ENCODE peak calls at places on chromosomes 5 and 9, in six cellular contexts. One of them, this sample, is unnamed.

GRCh38 chr5:1357946-1358725 is 13.2 kb upstream of the CLPTM1L start:
- DNase-seq in body of pancreas: no peak
- DNase-seq in left lung: peak
- DNase-seq in PC-9: no peak
- DNase-seq in Caco-2: no peak
- DNase-seq in fibroblast of pulmonary artery: no peak
- DNase-seq in this sample: no peak

GRCh38 chr5:115429345-115429940 is 115.1 kb downstream of the FEM1C start:
- DNase-seq in body of pancreas: no peak
- DNase-seq in left lung: no peak
- DNase-seq in PC-9: peak
- DNase-seq in Caco-2: no peak
- DNase-seq in fibroblast of pulmonary artery: no peak
- DNase-seq in this sample: peak

GRCh38 chr5:515273-515836 is 8.9 kb downstream of the SLC9A3 start:
- DNase-seq in body of pancreas: no peak
- DNase-seq in left lung: no peak
- DNase-seq in PC-9: no peak
- DNase-seq in Caco-2: no peak
- DNase-seq in fibroblast of pulmonary artery: no peak
- DNase-seq in this sample: peak

GRCh38 chr5:76477576-76477975 is 74.5 kb downstream of the IQGAP2 start:
- DNase-seq in body of pancreas: no peak
- DNase-seq in left lung: no peak
- DNase-seq in PC-9: no peak
- DNase-seq in Caco-2: no peak
- DNase-seq in fibroblast of pulmonary artery: no peak
- DNase-seq in this sample: no peak

GRCh38 chr5:23242891-23243290 is 264.5 kb upstream of the PRDM9 start:
- DNase-seq in body of pancreas: no peak
- DNase-seq in left lung: no peak
- DNase-seq in PC-9: no peak
- DNase-seq in Caco-2: no peak
- DNase-seq in fibroblast of pulmonary artery: no peak
- DNase-seq in this sample: no peak

GRCh38 chr9:134782921-134783698 is 97.5 kb upstream of the FCN2 start:
- DNase-seq in body of pancreas: no peak
- DNase-seq in left lung: no peak
- DNase-seq in PC-9: no peak
- DNase-seq in Caco-2: no peak
- DNase-seq in fibroblast of pulmonary artery: no peak
- DNase-seq in this sample: no peak

GRCh38 chr9:76403352-76403751 is 9.1 kb upstream of the RFK start:
- DNase-seq in body of pancreas: no peak
- DNase-seq in left lung: no peak
- DNase-seq in PC-9: peak
- DNase-seq in Caco-2: no peak
- DNase-seq in fibroblast of pulmonary artery: peak
- DNase-seq in this sample: no peak

GRCh38 chr5:76893294-76893693 is 43.5 kb downstream of the S100Z start:
- DNase-seq in body of pancreas: no peak
- DNase-seq in left lung: no peak
- DNase-seq in PC-9: no peak
- DNase-seq in Caco-2: no peak
- DNase-seq in fibroblast of pulmonary artery: no peak
- DNase-seq in this sample: no peak

GRCh38 chr9:98341157-98342102 is 86.0 kb upstream of the TBC1D2 start:
- DNase-seq in body of pancreas: no peak
- DNase-seq in left lung: no peak
- DNase-seq in PC-9: no peak
- DNase-seq in Caco-2: no peak
- DNase-seq in fibroblast of pulmonary artery: no peak
- DNase-seq in this sample: peak

GRCh38 chr5:180315762-180316212 is 23.9 kb upstream of the MAPK9 start:
- DNase-seq in body of pancreas: peak
- DNase-seq in left lung: peak
- DNase-seq in PC-9: peak
- DNase-seq in Caco-2: peak
- DNase-seq in fibroblast of pulmonary artery: peak
- DNase-seq in this sample: peak

GRCh38 chr9:105401651-105402050 is 46.2 kb upstream of the FSD1L start:
- DNase-seq in body of pancreas: no peak
- DNase-seq in left lung: no peak
- DNase-seq in PC-9: no peak
- DNase-seq in Caco-2: no peak
- DNase-seq in fibroblast of pulmonary artery: peak
- DNase-seq in this sample: no peak

GRCh38 chr9:132015866-132016265 is 63.8 kb downstream of the MED27 start:
- DNase-seq in body of pancreas: no peak
- DNase-seq in left lung: no peak
- DNase-seq in PC-9: no peak
- DNase-seq in Caco-2: no peak
- DNase-seq in fibroblast of pulmonary artery: no peak
- DNase-seq in this sample: no peak

GRCh38 chr5:44233691-44234090 is 155.5 kb downstream of the FGF10 start:
- DNase-seq in body of pancreas: no peak
- DNase-seq in left lung: no peak
- DNase-seq in PC-9: no peak
- DNase-seq in Caco-2: no peak
- DNase-seq in fibroblast of pulmonary artery: no peak
- DNase-seq in this sample: no peak

GRCh38 chr5:167284491-167284890 is 1007.0 kb upstream of the WWC1 start:
- DNase-seq in body of pancreas: no peak
- DNase-seq in left lung: no peak
- DNase-seq in PC-9: no peak
- DNase-seq in Caco-2: no peak
- DNase-seq in fibroblast of pulmonary artery: peak
- DNase-seq in this sample: no peak

GRCh38 chr5:90888511-90889324 is 330.1 kb downstream of the ADGRV1 start:
- DNase-seq in body of pancreas: no peak
- DNase-seq in left lung: no peak
- DNase-seq in PC-9: peak
- DNase-seq in Caco-2: no peak
- DNase-seq in fibroblast of pulmonary artery: peak
- DNase-seq in this sample: no peak

GRCh38 chr9:93297659-93298497 is 113.9 kb downstream of the WNK2 start:
- DNase-seq in body of pancreas: no peak
- DNase-seq in left lung: no peak
- DNase-seq in PC-9: no peak
- DNase-seq in Caco-2: no peak
- DNase-seq in fibroblast of pulmonary artery: no peak
- DNase-seq in this sample: no peak

GRCh38 chr5:67620386-67621039 is 423.9 kb upstream of the CD180 start:
- DNase-seq in body of pancreas: no peak
- DNase-seq in left lung: no peak
- DNase-seq in PC-9: no peak
- DNase-seq in Caco-2: no peak
- DNase-seq in fibroblast of pulmonary artery: no peak
- DNase-seq in this sample: no peak

GRCh38 chr5:119343766-119344165 is 12.1 kb upstream of the TNFAIP8 start:
- DNase-seq in body of pancreas: no peak
- DNase-seq in left lung: no peak
- DNase-seq in PC-9: no peak
- DNase-seq in Caco-2: no peak
- DNase-seq in fibroblast of pulmonary artery: no peak
- DNase-seq in this sample: no peak

DNA sequence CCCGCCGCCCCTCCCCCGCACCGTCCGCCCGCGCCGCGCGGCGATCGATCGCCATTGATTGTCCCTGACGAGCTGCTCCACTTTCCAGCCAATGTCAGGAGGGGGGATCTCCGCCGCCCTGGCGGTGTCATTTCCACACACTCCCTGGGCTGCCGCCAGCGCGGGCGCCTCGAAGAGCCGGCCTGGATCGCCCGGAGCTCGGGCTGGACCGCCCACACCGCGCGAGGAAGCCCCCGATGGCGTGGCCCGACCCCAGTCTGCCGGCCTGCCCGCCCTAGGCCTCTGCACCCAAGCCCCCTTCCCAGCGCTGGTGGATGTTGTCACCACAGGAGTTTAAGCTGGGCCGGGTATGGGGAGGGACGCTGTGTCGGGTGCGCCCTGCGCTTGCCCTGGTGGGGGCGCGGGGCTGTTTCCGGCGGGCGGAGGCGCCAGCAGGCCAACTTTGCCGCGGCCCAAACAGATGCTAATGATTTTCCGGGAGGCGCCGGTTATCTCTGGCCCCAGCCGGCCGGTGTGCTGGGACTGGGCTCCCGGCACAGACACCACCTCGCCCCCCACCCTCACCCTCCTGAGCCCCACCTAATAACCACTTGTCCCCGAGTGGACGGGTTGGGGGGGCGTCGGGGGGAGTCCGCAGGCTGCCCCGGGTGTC is 10.6 kb upstream of the CXXC5 start:
- DNase-seq in body of pancreas: peak
- DNase-seq in left lung: peak
- DNase-seq in PC-9: peak
- DNase-seq in Caco-2: no peak
- DNase-seq in fibroblast of pulmonary artery: peak
- DNase-seq in this sample: peak
- TF ChIP-seq CTCF in body of pancreas: peak
- TF ChIP-seq CTCF in left lung: no peak
- TF ChIP-seq CTCF in PC-9: no peak
- TF ChIP-seq CTCF in Caco-2: no peak
- TF ChIP-seq CTCF in fibroblast of pulmonary artery: no peak
- TF ChIP-seq CTCF in this sample: no peak

GRCh38 chr5:112737088-112737471 is 605 bp upstream of the APC start:
- DNase-seq in body of pancreas: no peak
- DNase-seq in left lung: no peak
- DNase-seq in PC-9: no peak
- DNase-seq in Caco-2: no peak
- DNase-seq in fibroblast of pulmonary artery: no peak
- DNase-seq in this sample: no peak
- H3K4me3 ChIP-seq in body of pancreas: no peak
- H3K4me3 ChIP-seq in left lung: peak
- H3K4me3 ChIP-seq in PC-9: peak
- H3K4me3 ChIP-seq in Caco-2: peak
- H3K4me3 ChIP-seq in fibroblast of pulmonary artery: peak
- H3K4me3 ChIP-seq in this sample: no peak

GRCh38 chr5:74357827-74358226 is 282.7 kb downstream of the ENC1 start:
- DNase-seq in body of pancreas: no peak
- DNase-seq in left lung: no peak
- DNase-seq in PC-9: no peak
- DNase-seq in Caco-2: no peak
- DNase-seq in fibroblast of pulmonary artery: no peak
- DNase-seq in this sample: no peak

GRCh38 chr5:74352256-74352655 is 288.3 kb downstream of the ENC1 start:
- DNase-seq in body of pancreas: no peak
- DNase-seq in left lung: no peak
- DNase-seq in PC-9: no peak
- DNase-seq in Caco-2: no peak
- DNase-seq in fibroblast of pulmonary artery: no peak
- DNase-seq in this sample: no peak

GRCh38 chr5:74355041-74355440 is 285.5 kb downstream of the ENC1 start:
- DNase-seq in body of pancreas: no peak
- DNase-seq in left lung: no peak
- DNase-seq in PC-9: no peak
- DNase-seq in Caco-2: no peak
- DNase-seq in fibroblast of pulmonary artery: no peak
- DNase-seq in this sample: no peak

GRCh38 chr5:74355456-74355855 is 285.1 kb downstream of the ENC1 start:
- DNase-seq in body of pancreas: no peak
- DNase-seq in left lung: no peak
- DNase-seq in PC-9: no peak
- DNase-seq in Caco-2: no peak
- DNase-seq in fibroblast of pulmonary artery: no peak
- DNase-seq in this sample: no peak

GRCh38 chr5:74356009-74356695 is 284.4 kb downstream of the ENC1 start:
- DNase-seq in body of pancreas: no peak
- DNase-seq in left lung: no peak
- DNase-seq in PC-9: no peak
- DNase-seq in Caco-2: no peak
- DNase-seq in fibroblast of pulmonary artery: no peak
- DNase-seq in this sample: no peak
- TF ChIP-seq CTCF in body of pancreas: no peak
- TF ChIP-seq CTCF in left lung: no peak
- TF ChIP-seq CTCF in PC-9: no peak
- TF ChIP-seq CTCF in Caco-2: no peak
- TF ChIP-seq CTCF in fibroblast of pulmonary artery: no peak
- TF ChIP-seq CTCF in this sample: no peak

GRCh38 chr9:87500491-87500890 is 2.8 kb downstream of the DAPK1 start:
- DNase-seq in body of pancreas: no peak
- DNase-seq in left lung: no peak
- DNase-seq in PC-9: no peak
- DNase-seq in Caco-2: no peak
- DNase-seq in fibroblast of pulmonary artery: no peak
- DNase-seq in this sample: no peak

GRCh38 chr9:87500894-87501656 is 3.4 kb downstream of the DAPK1 start:
- DNase-seq in body of pancreas: no peak
- DNase-seq in left lung: no peak
- DNase-seq in PC-9: no peak
- DNase-seq in Caco-2: no peak
- DNase-seq in fibroblast of pulmonary artery: no peak
- DNase-seq in this sample: no peak

GRCh38 chr9:87503970-87504369 is 6.3 kb downstream of the DAPK1 start:
- DNase-seq in body of pancreas: no peak
- DNase-seq in left lung: no peak
- DNase-seq in PC-9: no peak
- DNase-seq in Caco-2: no peak
- DNase-seq in fibroblast of pulmonary artery: no peak
- DNase-seq in this sample: no peak

GRCh38 chr9:87501806-87502205 is 4.1 kb downstream of the DAPK1 start:
- DNase-seq in body of pancreas: no peak
- DNase-seq in left lung: no peak
- DNase-seq in PC-9: peak
- DNase-seq in Caco-2: no peak
- DNase-seq in fibroblast of pulmonary artery: no peak
- DNase-seq in this sample: peak

DNA sequence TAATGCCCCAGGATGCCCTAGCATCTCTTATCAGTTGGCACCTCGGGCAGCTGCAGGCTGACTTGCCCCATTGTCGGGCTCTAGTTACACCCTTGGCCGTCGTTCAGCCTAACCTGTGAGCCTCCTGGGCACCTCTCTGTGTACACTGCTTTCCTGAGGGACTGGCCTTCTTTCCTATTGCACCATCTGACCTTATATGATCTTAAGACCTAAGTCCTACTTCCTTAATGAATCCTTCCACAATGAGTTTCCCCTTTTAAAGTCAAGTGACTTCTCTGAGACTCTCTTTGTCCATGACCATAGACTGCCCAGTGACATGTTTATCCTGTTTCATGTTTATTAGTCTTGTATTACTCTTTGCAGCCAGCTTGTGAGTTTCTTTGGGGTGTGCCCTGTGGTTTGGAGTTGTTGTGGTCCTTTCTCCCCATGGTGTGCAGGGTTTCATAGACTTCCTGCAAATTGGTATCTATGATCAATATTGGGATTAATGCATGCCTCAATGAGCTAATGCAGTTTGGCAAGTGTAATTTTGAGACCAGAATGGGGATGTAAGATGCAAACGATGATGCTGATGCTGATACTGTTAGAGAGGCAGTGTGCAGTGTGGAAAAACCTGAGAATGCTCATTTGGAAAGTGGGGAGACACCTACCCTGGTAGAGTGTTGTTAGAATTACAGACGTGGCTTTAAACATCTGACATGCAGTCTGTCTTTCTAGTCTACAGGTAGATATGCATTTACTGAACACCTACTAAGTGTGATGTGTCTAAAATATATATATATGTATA is 5.0 kb downstream of the DAPK1 start:
- DNase-seq in body of pancreas: peak
- DNase-seq in left lung: no peak
- DNase-seq in PC-9: peak
- DNase-seq in Caco-2: no peak
- DNase-seq in fibroblast of pulmonary artery: no peak
- DNase-seq in this sample: peak
- H3K4me3 ChIP-seq in body of pancreas: no peak
- H3K4me3 ChIP-seq in left lung: peak
- H3K4me3 ChIP-seq in PC-9: peak
- H3K4me3 ChIP-seq in Caco-2: no peak
- H3K4me3 ChIP-seq in fibroblast of pulmonary artery: no peak
- H3K4me3 ChIP-seq in this sample: no peak